ENCODE peak calls at places on chromosomes 1 and 21, in ten cellular contexts. F is ascending aorta, Q is AG04449, I is breast epithelium, B is LoVo, R is RWPE1, H is sciatic nerve, U is NCI-H1092, J is lung, E is NCI-H460. W is an unnamed sample.
A peak's percentile ranks its signal among the peaks of the same experiment; 100 is the strongest.

GRCh38 chr1:178093958-178094751 is at the start of gene RASAL2:
- DNase-seq in H (peak; percentile 80), B (peak; percentile 57), U (peak; percentile 53), Q (no peak), E (peak; percentile 55), J (peak; percentile 56), I (peak; percentile 39), F (peak; percentile 9), R (peak; percentile 66), W (peak; percentile 70)

GRCh38 chr1:171597203-171597602 is 24.8 kb upstream of the MYOCOS start:
- DNase-seq in R (no peak), U (no peak), E (no peak), I (no peak), Q (no peak), J (no peak), F (no peak), H (no peak), B (no peak), W (no peak)

GRCh38 chr1:211135342-211135950 is 1.5 kb upstream of the KCNH1 start:
- DNase-seq in J (no peak), Q (no peak), B (peak; percentile 56), I (no peak), H (no peak), R (peak; percentile 48), E (peak; percentile 62), U (peak; percentile 59), F (no peak), W (peak; percentile 42)

GRCh38 chr21:46095814-46096595 is 1.9 kb upstream of the COL6A2 start:
- DNase-seq in H (no peak), R (no peak), U (no peak), I (peak; percentile 16), Q (no peak), J (no peak), E (no peak), F (no peak), B (no peak), W (no peak)

GRCh38 chr21:33384851-33385331 is 18.3 kb upstream of the IFNGR2 start:
- DNase-seq in J (no peak), H (no peak), E (no peak), U (no peak), R (no peak), F (no peak), B (no peak), I (no peak), Q (no peak), W (no peak)

GRCh38 chr1:175563556-175563955 is 179.8 kb downstream of the TNR start:
- DNase-seq in Q (no peak), U (no peak), I (no peak), F (no peak), R (no peak), E (no peak), H (no peak), B (no peak), J (no peak), W (no peak)

GRCh38 chr21:46118871-46119564 is 21.1 kb downstream of the COL6A2 start:
- DNase-seq in R (no peak), F (peak; percentile 5), E (no peak), B (no peak), Q (no peak), I (no peak), H (no peak), J (no peak), U (no peak), W (no peak)

GRCh38 chr1:164695956-164696665 is 137.1 kb downstream of the PBX1 start:
- DNase-seq in J (no peak), E (no peak), Q (no peak), F (no peak), B (no peak), U (no peak), I (no peak), R (peak; percentile 21), H (no peak), W (no peak)

GRCh38 chr1:64895500-64895899 is 70.8 kb downstream of the JAK1 start:
- DNase-seq in H (no peak), J (no peak), U (no peak), I (no peak), B (no peak), R (no peak), E (no peak), F (no peak), Q (no peak), W (no peak)

GRCh38 chr1:36359911-36360310 is 25.8 kb downstream of the STK40 start:
- DNase-seq in B (no peak), E (no peak), R (no peak), F (no peak), H (no peak), U (no peak), J (peak; percentile 53), I (peak; percentile 38), Q (no peak), W (no peak)

GRCh38 chr1:16397095-16397494 is 30.1 kb downstream of the SZRD1 start:
- DNase-seq in F (no peak), U (no peak), B (no peak), J (no peak), E (no peak), R (no peak), H (no peak), I (no peak), Q (no peak), W (no peak)

GRCh38 chr1:27595597-27595996 is 8.3 kb downstream of the AHDC1 start:
- DNase-seq in E (no peak), J (no peak), F (no peak), U (no peak), B (no peak), R (no peak), H (no peak), Q (no peak), I (no peak), W (no peak)

GRCh38 chr1:101278845-101279244 is 42.0 kb downstream of the S1PR1 start:
- DNase-seq in R (no peak), B (no peak), U (no peak), F (no peak), J (no peak), Q (no peak), E (no peak), H (no peak), I (no peak), W (no peak)

GRCh38 chr1:36494971-36495370 is 12.3 kb upstream of the CSF3R start:
- DNase-seq in Q (no peak), E (no peak), F (no peak), J (no peak), R (no peak), I (no peak), B (no peak), H (no peak), U (no peak), W (no peak)

GRCh38 chr21:45574081-45574501 is 31.9 kb upstream of the SLC19A1 start:
- DNase-seq in J (no peak), F (no peak), U (no peak), Q (no peak), B (no peak), H (peak; percentile 56), R (no peak), E (no peak), I (no peak), W (no peak)

GRCh38 chr21:21177353-21177986 is 179.3 kb downstream of the NCAM2 start:
- DNase-seq in U (no peak), Q (no peak), B (no peak), I (no peak), J (no peak), E (no peak), H (no peak), F (no peak), R (no peak), W (no peak)

GRCh38 chr1:93591833-93592635 is 89.6 kb downstream of the BCAR3 start:
- DNase-seq in U (peak; percentile 96), J (peak; percentile 56), E (no peak), H (no peak), Q (no peak), R (no peak), B (peak; percentile 87), F (no peak), I (no peak), W (no peak)

GRCh38 chr1:24955161-24955560 is 25.1 kb upstream of the RUNX3 start:
- DNase-seq in R (peak; percentile 57), E (no peak), B (no peak), J (no peak), F (no peak), I (no peak), Q (no peak), U (no peak), H (no peak), W (no peak)

GRCh38 chr1:160708118-160708517 is 3.5 kb downstream of the CD48 start:
- DNase-seq in B (no peak), U (no peak), R (no peak), Q (no peak), J (no peak), I (no peak), F (no peak), E (no peak), H (no peak), W (no peak)

GRCh38 chr1:221829327-221830011 is 87.6 kb upstream of the DUSP10 start:
- DNase-seq in Q (peak; percentile 89), J (no peak), U (no peak), F (no peak), I (no peak), E (peak; percentile 56), H (no peak), B (no peak), R (peak; percentile 93), W (peak; percentile 93)

GRCh38 chr1:157369808-157370521 is 182.3 kb downstream of the FCRL5 start:
- DNase-seq in Q (no peak), U (peak; percentile 11), B (peak; percentile 40), R (peak; percentile 32), F (no peak), H (no peak), I (peak; percentile 30), J (no peak), E (peak; percentile 66), W (peak; percentile 71)

GRCh38 chr21:44773291-44773932 is 28.2 kb downstream of the UBE2G2 start:
- DNase-seq in E (no peak), F (no peak), R (no peak), B (no peak), H (no peak), I (no peak), Q (no peak), U (peak; percentile 87), J (no peak), W (no peak)

GRCh38 chr21:17711896-17712295 is 99.2 kb upstream of the BTG3 start:
- DNase-seq in H (no peak), U (no peak), B (no peak), F (no peak), I (no peak), Q (no peak), R (no peak), J (no peak), E (no peak), W (no peak)

GRCh38 chr1:165539306-165539705 is 4.5 kb upstream of the LRRC52 start:
- DNase-seq in I (peak; percentile 38), H (no peak), Q (no peak), J (no peak), U (no peak), F (no peak), B (peak; percentile 5), E (peak; percentile 70), R (peak; percentile 6), W (no peak)

GRCh38 chr1:42955311-42956063 is 3.2 kb downstream of the SLC2A1 start:
- DNase-seq in U (no peak), F (no peak), R (no peak), E (no peak), J (no peak), I (no peak), Q (no peak), H (no peak), B (no peak), W (no peak)

GRCh38 chr1:3174487-3175247 is 105.7 kb downstream of the PRDM16 start:
- DNase-seq in E (peak; percentile 2), J (peak; percentile 75), R (peak; percentile 51), H (no peak), B (no peak), I (peak; percentile 91), F (peak; percentile 59), Q (no peak), U (no peak), W (no peak)

GRCh38 chr1:212979340-212980122 is 29.2 kb downstream of the VASH2 start:
- DNase-seq in U (no peak), H (no peak), I (no peak), J (no peak), Q (no peak), R (no peak), E (no peak), F (no peak), B (no peak), W (no peak)

GRCh38 chr1:90334137-90334536 is 339.2 kb downstream of the ZNF326 start:
- DNase-seq in I (no peak), R (no peak), H (no peak), E (no peak), B (no peak), J (no peak), F (no peak), U (no peak), Q (no peak), W (no peak)

W was measured in endothelial cell of umbilical vein.